ENCODE peak calls at places on chromosomes 1 and 21, in ten cellular contexts. One of them, this sample, is unnamed.

GRCh38 chr1:167054531-167054930 is 35.6 kb downstream of the GPA33 start:
- DNase-seq in PC-3: no peak
- DNase-seq in WTC11: no peak
- DNase-seq in cardiac fibroblast: no peak
- DNase-seq in RWPE1: no peak
- DNase-seq in GM12865: no peak
- DNase-seq in psoas muscle: no peak
- DNase-seq in Calu3: no peak
- DNase-seq in progenitor cell of endocrine pancreas: no peak
- DNase-seq in NB4: no peak
- DNase-seq in this sample: no peak

GRCh38 chr1:8702121-8702520 is 115.3 kb downstream of the RERE start:
- DNase-seq in PC-3: peak
- DNase-seq in RWPE1: peak
- DNase-seq in psoas muscle: no peak
- DNase-seq in Calu3: peak
- DNase-seq in progenitor cell of endocrine pancreas: peak
- DNase-seq in NB4: peak
- DNase-seq in GM12865: peak
- DNase-seq in WTC11: no peak
- DNase-seq in cardiac fibroblast: peak
- DNase-seq in this sample: no peak

GRCh38 chr1:157124855-157125254 is 13.3 kb downstream of the ETV3 start:
- DNase-seq in NB4: no peak
- DNase-seq in Calu3: peak
- DNase-seq in GM12865: peak
- DNase-seq in WTC11: no peak
- DNase-seq in progenitor cell of endocrine pancreas: no peak
- DNase-seq in psoas muscle: no peak
- DNase-seq in RWPE1: no peak
- DNase-seq in cardiac fibroblast: no peak
- DNase-seq in PC-3: no peak
- DNase-seq in this sample: no peak

GRCh38 chr1:46466477-46467182 is 23.0 kb upstream of the DMBX1 start:
- DNase-seq in psoas muscle: peak
- DNase-seq in WTC11: peak
- DNase-seq in NB4: peak
- DNase-seq in GM12865: no peak
- DNase-seq in cardiac fibroblast: peak
- DNase-seq in RWPE1: no peak
- DNase-seq in progenitor cell of endocrine pancreas: no peak
- DNase-seq in Calu3: peak
- DNase-seq in PC-3: no peak
- DNase-seq in this sample: no peak

GRCh38 chr1:227042292-227042691 is 102.2 kb downstream of the COQ8A start:
- DNase-seq in RWPE1: no peak
- DNase-seq in NB4: no peak
- DNase-seq in Calu3: no peak
- DNase-seq in cardiac fibroblast: no peak
- DNase-seq in progenitor cell of endocrine pancreas: no peak
- DNase-seq in WTC11: no peak
- DNase-seq in GM12865: no peak
- DNase-seq in PC-3: no peak
- DNase-seq in psoas muscle: no peak
- DNase-seq in this sample: no peak

GRCh38 chr1:40907899-40908298 is 45.7 kb upstream of the CITED4 start:
- DNase-seq in PC-3: no peak
- DNase-seq in cardiac fibroblast: no peak
- DNase-seq in RWPE1: no peak
- DNase-seq in Calu3: no peak
- DNase-seq in psoas muscle: no peak
- DNase-seq in WTC11: no peak
- DNase-seq in GM12865: no peak
- DNase-seq in NB4: no peak
- DNase-seq in progenitor cell of endocrine pancreas: no peak
- DNase-seq in this sample: no peak

GRCh38 chr1:114668373-114668772 is 1.5 kb downstream of the DENND2C start:
- DNase-seq in psoas muscle: no peak
- DNase-seq in RWPE1: no peak
- DNase-seq in cardiac fibroblast: no peak
- DNase-seq in progenitor cell of endocrine pancreas: no peak
- DNase-seq in NB4: no peak
- DNase-seq in GM12865: no peak
- DNase-seq in WTC11: no peak
- DNase-seq in PC-3: no peak
- DNase-seq in Calu3: no peak
- DNase-seq in this sample: no peak

GRCh38 chr1:15959847-15960446 is 16.0 kb downstream of the ZBTB17 start:
- DNase-seq in Calu3: no peak
- DNase-seq in RWPE1: no peak
- DNase-seq in progenitor cell of endocrine pancreas: no peak
- DNase-seq in NB4: no peak
- DNase-seq in psoas muscle: no peak
- DNase-seq in PC-3: no peak
- DNase-seq in cardiac fibroblast: no peak
- DNase-seq in GM12865: no peak
- DNase-seq in WTC11: no peak
- DNase-seq in this sample: no peak

GRCh38 chr1:3169621-3170356 is 100.8 kb downstream of the PRDM16 start:
- DNase-seq in NB4: no peak
- DNase-seq in Calu3: no peak
- DNase-seq in cardiac fibroblast: no peak
- DNase-seq in WTC11: no peak
- DNase-seq in psoas muscle: no peak
- DNase-seq in PC-3: no peak
- DNase-seq in RWPE1: no peak
- DNase-seq in progenitor cell of endocrine pancreas: no peak
- DNase-seq in GM12865: no peak
- DNase-seq in this sample: no peak

GRCh38 chr1:32179443-32180185 is at the start of gene TXLNA:
- DNase-seq in RWPE1: peak
- DNase-seq in NB4: peak
- DNase-seq in psoas muscle: peak
- DNase-seq in GM12865: peak
- DNase-seq in cardiac fibroblast: peak
- DNase-seq in PC-3: peak
- DNase-seq in WTC11: peak
- DNase-seq in Calu3: peak
- DNase-seq in progenitor cell of endocrine pancreas: peak
- DNase-seq in this sample: peak

GRCh38 chr1:211323156-211324063 is 3.2 kb upstream of the TRAF5 start:
- DNase-seq in WTC11: peak
- DNase-seq in cardiac fibroblast: peak
- DNase-seq in PC-3: peak
- DNase-seq in psoas muscle: no peak
- DNase-seq in NB4: peak
- DNase-seq in Calu3: peak
- DNase-seq in progenitor cell of endocrine pancreas: no peak
- DNase-seq in GM12865: peak
- DNase-seq in RWPE1: peak
- DNase-seq in this sample: no peak

GRCh38 chr1:20483833-20484525 is 2.0 kb downstream of the CAMK2N1 start:
- DNase-seq in WTC11: peak
- DNase-seq in cardiac fibroblast: peak
- DNase-seq in PC-3: peak
- DNase-seq in Calu3: no peak
- DNase-seq in psoas muscle: peak
- DNase-seq in progenitor cell of endocrine pancreas: peak
- DNase-seq in GM12865: no peak
- DNase-seq in NB4: no peak
- DNase-seq in RWPE1: no peak
- DNase-seq in this sample: no peak
- TF ChIP-seq CTCF in WTC11: no peak
- TF ChIP-seq CTCF in cardiac fibroblast: no peak
- TF ChIP-seq CTCF in PC-3: peak
- TF ChIP-seq CTCF in Calu3: no peak
- TF ChIP-seq CTCF in psoas muscle: no peak
- TF ChIP-seq CTCF in progenitor cell of endocrine pancreas: peak
- TF ChIP-seq CTCF in GM12865: no peak
- TF ChIP-seq CTCF in NB4: no peak
- TF ChIP-seq CTCF in RWPE1: peak
- TF ChIP-seq CTCF in this sample: peak

GRCh38 chr21:25639167-25639921 is at the start of gene JAM2:
- DNase-seq in GM12865: peak
- DNase-seq in psoas muscle: peak
- DNase-seq in NB4: no peak
- DNase-seq in progenitor cell of endocrine pancreas: peak
- DNase-seq in Calu3: no peak
- DNase-seq in RWPE1: no peak
- DNase-seq in PC-3: no peak
- DNase-seq in cardiac fibroblast: peak
- DNase-seq in WTC11: peak
- DNase-seq in this sample: no peak
- TF ChIP-seq CTCF in GM12865: peak
- TF ChIP-seq CTCF in psoas muscle: peak
- TF ChIP-seq CTCF in NB4: no peak
- TF ChIP-seq CTCF in progenitor cell of endocrine pancreas: peak
- TF ChIP-seq CTCF in Calu3: no peak
- TF ChIP-seq CTCF in RWPE1: no peak
- TF ChIP-seq CTCF in PC-3: no peak
- TF ChIP-seq CTCF in cardiac fibroblast: peak
- TF ChIP-seq CTCF in WTC11: no peak
- TF ChIP-seq CTCF in this sample: peak

DNA sequence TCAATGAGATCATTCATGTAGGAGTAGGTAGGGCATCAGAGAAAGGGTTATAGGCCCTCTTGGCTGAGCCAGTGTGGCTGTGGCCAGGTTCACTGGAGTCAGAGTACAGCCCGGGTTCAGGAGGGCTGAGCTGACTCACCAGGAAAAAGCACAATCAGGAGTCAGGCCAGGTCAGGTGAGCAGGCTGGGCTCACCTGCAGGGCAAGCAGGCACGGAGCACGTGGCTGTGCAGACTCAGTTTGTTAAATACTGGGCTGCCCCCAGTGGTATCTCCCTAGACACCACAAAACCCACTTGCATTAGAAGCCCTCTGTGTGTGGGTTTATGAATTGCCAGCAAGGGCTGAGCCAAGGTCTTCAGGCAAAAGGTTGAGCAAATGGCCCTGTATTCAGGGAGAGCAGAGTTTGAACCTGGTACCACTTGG is 122.1 kb upstream of the SERBP1 start:
- DNase-seq in PC-3: no peak
- DNase-seq in NB4: no peak
- DNase-seq in RWPE1: no peak
- DNase-seq in psoas muscle: no peak
- DNase-seq in Calu3: peak
- DNase-seq in WTC11: no peak
- DNase-seq in progenitor cell of endocrine pancreas: no peak
- DNase-seq in cardiac fibroblast: no peak
- DNase-seq in GM12865: no peak
- DNase-seq in this sample: no peak
- TF ChIP-seq CTCF in PC-3: peak
- TF ChIP-seq CTCF in NB4: no peak
- TF ChIP-seq CTCF in RWPE1: no peak
- TF ChIP-seq CTCF in psoas muscle: no peak
- TF ChIP-seq CTCF in Calu3: no peak
- TF ChIP-seq CTCF in WTC11: no peak
- TF ChIP-seq CTCF in progenitor cell of endocrine pancreas: no peak
- TF ChIP-seq CTCF in cardiac fibroblast: no peak
- TF ChIP-seq CTCF in GM12865: no peak
- TF ChIP-seq CTCF in this sample: no peak

GRCh38 chr1:22503721-22504410 is 52.2 kb downstream of the ZBTB40 start:
- DNase-seq in Calu3: no peak
- DNase-seq in NB4: no peak
- DNase-seq in RWPE1: no peak
- DNase-seq in psoas muscle: no peak
- DNase-seq in progenitor cell of endocrine pancreas: no peak
- DNase-seq in WTC11: no peak
- DNase-seq in cardiac fibroblast: peak
- DNase-seq in PC-3: no peak
- DNase-seq in GM12865: no peak
- DNase-seq in this sample: no peak

GRCh38 chr1:22496536-22497160 is 45.0 kb downstream of the ZBTB40 start:
- DNase-seq in cardiac fibroblast: no peak
- DNase-seq in Calu3: no peak
- DNase-seq in NB4: no peak
- DNase-seq in GM12865: peak
- DNase-seq in psoas muscle: no peak
- DNase-seq in PC-3: no peak
- DNase-seq in WTC11: no peak
- DNase-seq in RWPE1: no peak
- DNase-seq in progenitor cell of endocrine pancreas: no peak
- DNase-seq in this sample: no peak

GRCh38 chr1:22500058-22500457 is 48.4 kb downstream of the ZBTB40 start:
- DNase-seq in NB4: no peak
- DNase-seq in WTC11: no peak
- DNase-seq in PC-3: no peak
- DNase-seq in GM12865: no peak
- DNase-seq in psoas muscle: no peak
- DNase-seq in RWPE1: no peak
- DNase-seq in cardiac fibroblast: no peak
- DNase-seq in Calu3: no peak
- DNase-seq in progenitor cell of endocrine pancreas: no peak
- DNase-seq in this sample: no peak

GRCh38 chr1:22502167-22502566 is 50.5 kb downstream of the ZBTB40 start:
- DNase-seq in psoas muscle: no peak
- DNase-seq in Calu3: no peak
- DNase-seq in NB4: no peak
- DNase-seq in WTC11: no peak
- DNase-seq in cardiac fibroblast: no peak
- DNase-seq in progenitor cell of endocrine pancreas: no peak
- DNase-seq in PC-3: no peak
- DNase-seq in RWPE1: no peak
- DNase-seq in GM12865: no peak
- DNase-seq in this sample: no peak

GRCh38 chr1:22500476-22500875 is 48.8 kb downstream of the ZBTB40 start:
- DNase-seq in PC-3: no peak
- DNase-seq in Calu3: peak
- DNase-seq in RWPE1: peak
- DNase-seq in progenitor cell of endocrine pancreas: no peak
- DNase-seq in GM12865: no peak
- DNase-seq in cardiac fibroblast: peak
- DNase-seq in psoas muscle: peak
- DNase-seq in WTC11: no peak
- DNase-seq in NB4: no peak
- DNase-seq in this sample: no peak
- TF ChIP-seq CTCF in PC-3: no peak
- TF ChIP-seq CTCF in Calu3: no peak
- TF ChIP-seq CTCF in RWPE1: no peak
- TF ChIP-seq CTCF in progenitor cell of endocrine pancreas: no peak
- TF ChIP-seq CTCF in GM12865: no peak
- TF ChIP-seq CTCF in cardiac fibroblast: no peak
- TF ChIP-seq CTCF in psoas muscle: no peak
- TF ChIP-seq CTCF in WTC11: no peak
- TF ChIP-seq CTCF in NB4: no peak
- TF ChIP-seq CTCF in this sample: no peak

DNA sequence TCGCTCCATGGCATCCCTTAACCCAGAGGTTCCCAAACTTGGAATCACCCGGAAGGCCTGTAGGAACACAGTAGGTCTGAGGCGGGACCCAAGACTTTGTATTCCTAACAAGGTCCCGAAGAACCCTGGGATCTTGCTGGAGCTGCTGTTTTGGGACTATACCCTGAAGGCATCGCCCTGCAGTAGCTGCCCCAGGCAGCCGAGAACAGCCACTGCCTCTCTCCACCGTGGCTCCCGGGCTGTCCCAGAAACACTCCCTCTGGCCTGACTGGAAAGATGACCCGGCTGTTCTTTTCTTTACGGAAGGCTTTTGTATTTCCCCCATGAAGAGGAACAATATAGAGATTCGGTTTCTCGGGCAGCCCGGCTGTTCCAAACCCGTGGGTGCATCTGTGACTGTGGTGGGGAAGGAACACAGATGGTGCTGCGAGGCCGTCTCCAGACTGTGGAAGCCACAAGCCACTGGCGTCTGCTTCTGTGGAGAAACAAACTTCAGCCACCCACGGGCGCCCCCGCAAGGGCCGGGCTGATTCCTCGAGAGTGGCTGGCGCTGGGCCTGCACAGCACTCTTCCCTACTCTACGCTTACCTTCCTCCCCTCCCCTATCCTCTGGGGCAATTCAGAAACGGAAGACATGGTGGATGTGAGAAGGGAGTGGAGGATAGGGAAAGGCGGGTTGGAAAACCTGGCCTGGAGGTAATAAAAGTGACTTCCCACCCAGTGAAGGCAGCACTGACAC is 33.8 kb upstream of the VASH2 start:
- DNase-seq in psoas muscle: peak
- DNase-seq in GM12865: no peak
- DNase-seq in PC-3: no peak
- DNase-seq in RWPE1: no peak
- DNase-seq in progenitor cell of endocrine pancreas: no peak
- DNase-seq in WTC11: peak
- DNase-seq in cardiac fibroblast: peak
- DNase-seq in NB4: peak
- DNase-seq in Calu3: no peak
- DNase-seq in this sample: no peak
- TF ChIP-seq CTCF in psoas muscle: no peak
- TF ChIP-seq CTCF in GM12865: no peak
- TF ChIP-seq CTCF in PC-3: no peak
- TF ChIP-seq CTCF in RWPE1: no peak
- TF ChIP-seq CTCF in progenitor cell of endocrine pancreas: no peak
- TF ChIP-seq CTCF in WTC11: no peak
- TF ChIP-seq CTCF in cardiac fibroblast: no peak
- TF ChIP-seq CTCF in NB4: no peak
- TF ChIP-seq CTCF in Calu3: no peak
- TF ChIP-seq CTCF in this sample: no peak